ENCODE peak calls at places on chromosomes 12 and 14, in five cellular contexts. T, N, R, K and A are unnamed samples. For H3K36me3, the result is how much of the 10 kb centered on the place peaks cover.

GRCh38 chr14:48274826-48275225 is 599.4 kb upstream of the MDGA2 start:
- DNase-seq in R (no peak), N (no peak), K (no peak), T (no peak), A (no peak)

GRCh38 chr14:55899531-55899930 is 218.7 kb upstream of the PELI2 start:
- DNase-seq in N (no peak), R (no peak), K (no peak), T (no peak), A (no peak)

GRCh38 chr12:82019533-82019932 is 260.4 kb upstream of the PPFIA2 start:
- DNase-seq in T (no peak), K (no peak), R (no peak), N (peak), A (no peak)

GRCh38 chr14:104394606-104394910 is 185.0 kb upstream of the C14orf180 start:
- DNase-seq in N (no peak), K (no peak), T (peak), R (no peak), A (no peak)

GRCh38 chr12:41264281-41264680 is 76.2 kb downstream of the PDZRN4 start:
- DNase-seq in N (no peak), R (no peak), T (no peak), K (no peak), A (no peak)

GRCh38 chr12:49428652-49429549 is 61.6 kb downstream of the SPATS2 start:
- DNase-seq in K (peak), R (no peak), N (no peak), T (no peak), A (peak)

GRCh38 chr14:68766299-68767247 is 26.3 kb downstream of the ZFP36L1 start:
- DNase-seq in N (no peak), T (no peak), R (no peak), K (no peak), A (no peak)

GRCh38 chr12:123984903-123985302 is 11.9 kb downstream of the ZNF664 start:
- DNase-seq in K (no peak), R (no peak), T (no peak), N (no peak), A (no peak)

GRCh38 chr14:23080474-23080873 is 14.5 kb downstream of the ACIN1 start:
- DNase-seq in N (no peak), K (no peak), T (no peak), R (no peak), A (no peak)

GRCh38 chr14:23077962-23078361 is 17.0 kb downstream of the ACIN1 start:
- DNase-seq in K (no peak), N (no peak), R (no peak), T (no peak), A (no peak)

GRCh38 chr14:23079716-23080115 is 15.2 kb downstream of the ACIN1 start:
- DNase-seq in K (no peak), T (no peak), N (no peak), R (no peak), A (no peak)

GRCh38 chr14:23076785-23077408 is 18.0 kb downstream of the ACIN1 start:
- DNase-seq in K (no peak), R (no peak), N (no peak), T (no peak), A (no peak)

GRCh38 chr14:23078692-23079116 is 16.2 kb downstream of the ACIN1 start:
- DNase-seq in T (no peak), R (peak), N (peak), K (peak), A (no peak)
- H3K36me3 ChIP-seq in T (under half), R (half or more), N (under half), K (half or more), A (half or more)

DNA sequence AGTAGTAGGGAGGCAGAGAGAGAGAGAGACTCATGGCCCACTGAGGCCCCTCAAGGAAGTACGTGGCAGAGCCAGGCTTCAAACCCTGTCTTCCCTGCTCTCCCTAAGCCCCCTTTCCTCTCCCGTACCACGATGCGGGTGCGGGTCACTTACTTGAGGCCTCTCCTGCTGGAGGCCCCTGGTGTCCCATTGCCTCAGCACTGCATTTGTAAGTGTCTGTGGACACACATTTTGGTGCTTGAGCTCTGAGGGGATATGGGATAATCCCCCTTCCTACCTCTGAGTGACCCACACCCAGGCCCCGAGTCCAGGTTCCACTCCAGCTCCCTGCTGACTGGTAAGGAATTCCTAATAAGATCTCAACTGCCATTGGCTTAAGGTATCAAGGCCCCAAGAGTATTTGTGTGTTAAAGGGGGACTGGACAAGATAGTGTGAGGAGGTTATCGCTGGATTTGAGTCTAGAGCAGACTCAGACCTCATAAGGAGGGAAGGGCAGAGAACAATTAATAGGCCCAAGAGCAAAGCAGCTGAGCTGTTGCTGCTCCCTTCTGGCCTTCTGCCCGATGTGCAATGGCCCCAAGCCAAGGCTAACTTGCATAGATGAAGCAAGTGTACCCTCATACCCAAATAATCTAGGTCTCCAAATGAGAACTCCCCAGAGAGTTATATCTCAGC is 71.9 kb downstream of the CRACR2A start:
- DNase-seq in N (peak), R (no peak), K (peak), T (no peak), A (peak)
- H3K36me3 ChIP-seq in N (under half), R (under half), K (under half), T (under half), A (under half)

DNA sequence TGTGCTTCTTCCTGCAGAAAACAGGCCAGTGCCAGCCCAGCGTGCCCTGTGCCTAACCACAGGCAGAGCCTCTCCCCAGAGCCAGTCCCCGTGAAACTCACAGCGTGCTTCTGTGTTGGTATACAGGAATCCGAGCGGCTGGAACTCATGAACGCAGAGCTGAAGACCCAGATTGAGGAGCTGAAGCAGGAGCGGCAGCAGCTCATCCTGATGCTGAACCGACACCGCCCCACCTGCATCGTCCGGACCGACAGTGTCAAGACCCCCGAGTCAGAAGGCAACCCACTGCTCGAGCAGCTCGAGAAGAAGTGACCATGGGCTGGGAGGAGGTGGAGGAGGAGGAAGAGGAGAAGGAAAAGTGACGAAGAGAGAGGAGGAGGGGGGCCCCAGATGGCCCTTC is 41.3 kb downstream of the JDP2 start:
- DNase-seq in R (no peak), N (no peak), K (no peak), T (no peak), A (no peak)
- H3K36me3 ChIP-seq in R (under half), N (under half), K (under half), T (under half), A (under half)

GRCh38 chr12:69258655-69259054 is 19.3 kb downstream of the CPSF6 start:
- DNase-seq in K (no peak), T (no peak), N (no peak), R (no peak), A (no peak)
- H3K36me3 ChIP-seq in K (half or more), T (under half), N (under half), R (under half), A (half or more)

DNA sequence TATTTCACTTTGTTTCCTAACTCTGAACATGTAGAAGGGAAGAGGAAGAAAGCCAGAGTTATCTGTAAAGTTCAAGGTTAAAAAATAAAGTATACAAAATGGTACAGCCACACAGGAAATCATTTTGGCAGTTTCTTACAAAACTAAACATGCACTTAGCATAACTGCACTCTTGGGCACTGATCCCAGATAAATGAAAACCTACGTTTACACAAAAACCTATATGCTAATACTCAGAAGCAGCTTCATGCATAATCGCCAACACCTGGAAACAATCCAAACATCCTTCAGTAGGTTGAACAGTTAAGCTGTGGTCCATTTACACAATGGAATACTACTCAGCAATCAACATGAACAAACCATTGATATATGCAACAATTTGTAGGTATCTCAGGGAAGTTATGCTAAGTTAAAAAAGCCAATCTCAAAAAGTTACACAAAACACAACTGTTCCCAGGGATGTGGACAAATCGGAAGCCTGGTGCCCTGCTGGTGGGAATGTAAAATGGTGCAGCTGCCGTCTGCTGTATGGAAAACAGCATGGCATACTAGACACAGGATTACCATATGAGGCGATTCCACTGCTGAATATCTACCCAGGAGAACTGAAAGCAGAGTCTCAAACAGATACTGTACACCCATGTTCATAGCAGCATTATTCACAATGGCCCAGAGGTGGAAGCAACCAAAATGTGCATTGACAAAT is 37.6 kb downstream of the PSMC1 start:
- DNase-seq in R (no peak), N (no peak), T (no peak), K (no peak), A (no peak)
- H3K36me3 ChIP-seq in R (under half), N (under half), T (under half), K (under half), A (under half)